ENCODE peak calls at places on chromosome 5, in eight cellular contexts. One of them, this sample, is unnamed.

GRCh38 chr5:62587737-62588136 is 9.1 kb downstream of the LRRC70 start:
- DNase-seq in heart left ventricle: no peak
- DNase-seq in right lobe of liver: peak; percentile 58
- DNase-seq in HepG2: peak; percentile 12
- DNase-seq in uterus: no peak
- DNase-seq in gastrocnemius medialis: no peak
- DNase-seq in A549: no peak
- DNase-seq in Peyer's patch: no peak
- DNase-seq in this sample: no peak

GRCh38 chr5:82748688-82749091 is 328.5 kb downstream of the TMEM167A start:
- DNase-seq in Peyer's patch: no peak
- DNase-seq in gastrocnemius medialis: no peak
- DNase-seq in A549: no peak
- DNase-seq in right lobe of liver: no peak
- DNase-seq in heart left ventricle: no peak
- DNase-seq in HepG2: no peak
- DNase-seq in uterus: no peak
- DNase-seq in this sample: no peak

GRCh38 chr5:51500-51823 is 40.5 kb upstream of the PLEKHG4B start:
- DNase-seq in heart left ventricle: no peak
- DNase-seq in gastrocnemius medialis: no peak
- DNase-seq in HepG2: no peak
- DNase-seq in Peyer's patch: no peak
- DNase-seq in uterus: no peak
- DNase-seq in A549: no peak
- DNase-seq in right lobe of liver: no peak
- DNase-seq in this sample: no peak

GRCh38 chr5:16656561-16657191 is 39.9 kb upstream of the RETREG1 start:
- DNase-seq in HepG2: no peak
- DNase-seq in gastrocnemius medialis: no peak
- DNase-seq in right lobe of liver: no peak
- DNase-seq in A549: no peak
- DNase-seq in Peyer's patch: no peak
- DNase-seq in uterus: no peak
- DNase-seq in heart left ventricle: no peak
- DNase-seq in this sample: no peak

GRCh38 chr5:169374761-169375160 is 73.8 kb upstream of the SLIT3 start:
- DNase-seq in gastrocnemius medialis: no peak
- DNase-seq in right lobe of liver: no peak
- DNase-seq in Peyer's patch: no peak
- DNase-seq in HepG2: no peak
- DNase-seq in heart left ventricle: no peak
- DNase-seq in uterus: no peak
- DNase-seq in A549: peak; percentile 6
- DNase-seq in this sample: no peak

GRCh38 chr5:84438456-84438855 is 53.8 kb upstream of the EDIL3 start:
- DNase-seq in HepG2: no peak
- DNase-seq in uterus: no peak
- DNase-seq in heart left ventricle: no peak
- DNase-seq in gastrocnemius medialis: no peak
- DNase-seq in right lobe of liver: no peak
- DNase-seq in Peyer's patch: no peak
- DNase-seq in A549: no peak
- DNase-seq in this sample: no peak

GRCh38 chr5:74042559-74043357 is 416.8 kb downstream of the ARHGEF28 start:
- DNase-seq in heart left ventricle: no peak
- DNase-seq in Peyer's patch: no peak
- DNase-seq in right lobe of liver: no peak
- DNase-seq in HepG2: no peak
- DNase-seq in gastrocnemius medialis: no peak
- DNase-seq in A549: peak; percentile 50
- DNase-seq in uterus: no peak
- DNase-seq in this sample: peak; percentile 59

GRCh38 chr5:98614341-98614740 is 159.1 kb upstream of the RGMB start:
- DNase-seq in Peyer's patch: no peak
- DNase-seq in A549: no peak
- DNase-seq in right lobe of liver: no peak
- DNase-seq in HepG2: no peak
- DNase-seq in uterus: no peak
- DNase-seq in gastrocnemius medialis: no peak
- DNase-seq in heart left ventricle: no peak
- DNase-seq in this sample: no peak

GRCh38 chr5:69416180-69416579 is 1.3 kb downstream of the MARVELD2 start:
- DNase-seq in Peyer's patch: no peak
- DNase-seq in A549: no peak
- DNase-seq in HepG2: no peak
- DNase-seq in heart left ventricle: no peak
- DNase-seq in gastrocnemius medialis: no peak
- DNase-seq in uterus: no peak
- DNase-seq in right lobe of liver: no peak
- DNase-seq in this sample: no peak

GRCh38 chr5:50694027-50694590 is 27.7 kb downstream of the PARP8 start:
- DNase-seq in Peyer's patch: no peak
- DNase-seq in HepG2: no peak
- DNase-seq in A549: no peak
- DNase-seq in gastrocnemius medialis: no peak
- DNase-seq in right lobe of liver: no peak
- DNase-seq in uterus: no peak
- DNase-seq in heart left ventricle: no peak
- DNase-seq in this sample: no peak

GRCh38 chr5:134446938-134447337 is 35.3 kb upstream of the CDKN2AIPNL start:
- DNase-seq in gastrocnemius medialis: peak; percentile 9
- DNase-seq in A549: no peak
- DNase-seq in right lobe of liver: no peak
- DNase-seq in heart left ventricle: no peak
- DNase-seq in HepG2: no peak
- DNase-seq in uterus: no peak
- DNase-seq in Peyer's patch: peak; percentile 65
- DNase-seq in this sample: no peak

GRCh38 chr5:40383719-40384651 is 295.7 kb upstream of the PTGER4 start:
- DNase-seq in Peyer's patch: no peak
- DNase-seq in heart left ventricle: no peak
- DNase-seq in gastrocnemius medialis: no peak
- DNase-seq in A549: peak; percentile 23
- DNase-seq in uterus: no peak
- DNase-seq in right lobe of liver: no peak
- DNase-seq in HepG2: no peak
- DNase-seq in this sample: no peak

GRCh38 chr5:65480306-65480865 is 1.3 kb downstream of the ADAMTS6 start:
- DNase-seq in gastrocnemius medialis: peak; percentile 60
- DNase-seq in right lobe of liver: peak; percentile 90
- DNase-seq in heart left ventricle: peak; percentile 81
- DNase-seq in Peyer's patch: peak; percentile 60
- DNase-seq in uterus: peak; percentile 84
- DNase-seq in A549: peak; percentile 30
- DNase-seq in HepG2: peak; percentile 73
- DNase-seq in this sample: no peak

GRCh38 chr5:150061538-150061995 is 24.8 kb downstream of the CSF1R start:
- DNase-seq in right lobe of liver: no peak
- DNase-seq in gastrocnemius medialis: no peak
- DNase-seq in Peyer's patch: peak; percentile 22
- DNase-seq in HepG2: no peak
- DNase-seq in heart left ventricle: no peak
- DNase-seq in A549: no peak
- DNase-seq in uterus: no peak
- DNase-seq in this sample: no peak

GRCh38 chr5:109485030-109485429 is 75.3 kb upstream of the PJA2 start:
- DNase-seq in right lobe of liver: peak; percentile 94
- DNase-seq in Peyer's patch: peak; percentile 71
- DNase-seq in heart left ventricle: peak; percentile 70
- DNase-seq in A549: no peak
- DNase-seq in gastrocnemius medialis: peak; percentile 44
- DNase-seq in HepG2: peak; percentile 92
- DNase-seq in uterus: peak; percentile 34
- DNase-seq in this sample: no peak

GRCh38 chr5:9398227-9398626 is 147.6 kb downstream of the SEMA5A start:
- DNase-seq in right lobe of liver: no peak
- DNase-seq in uterus: no peak
- DNase-seq in heart left ventricle: no peak
- DNase-seq in HepG2: no peak
- DNase-seq in gastrocnemius medialis: no peak
- DNase-seq in A549: no peak
- DNase-seq in Peyer's patch: no peak
- DNase-seq in this sample: no peak

GRCh38 chr5:109900911-109901627 is 211.3 kb downstream of the MAN2A1 start:
- DNase-seq in A549: peak; percentile 1
- DNase-seq in uterus: no peak
- DNase-seq in Peyer's patch: no peak
- DNase-seq in HepG2: peak; percentile 97
- DNase-seq in heart left ventricle: no peak
- DNase-seq in gastrocnemius medialis: no peak
- DNase-seq in right lobe of liver: peak; percentile 55
- DNase-seq in this sample: no peak

GRCh38 chr5:115524199-115524598 is 20.4 kb downstream of the FEM1C start:
- DNase-seq in uterus: no peak
- DNase-seq in gastrocnemius medialis: no peak
- DNase-seq in Peyer's patch: no peak
- DNase-seq in right lobe of liver: no peak
- DNase-seq in heart left ventricle: no peak
- DNase-seq in A549: no peak
- DNase-seq in HepG2: no peak
- DNase-seq in this sample: no peak

DNA sequence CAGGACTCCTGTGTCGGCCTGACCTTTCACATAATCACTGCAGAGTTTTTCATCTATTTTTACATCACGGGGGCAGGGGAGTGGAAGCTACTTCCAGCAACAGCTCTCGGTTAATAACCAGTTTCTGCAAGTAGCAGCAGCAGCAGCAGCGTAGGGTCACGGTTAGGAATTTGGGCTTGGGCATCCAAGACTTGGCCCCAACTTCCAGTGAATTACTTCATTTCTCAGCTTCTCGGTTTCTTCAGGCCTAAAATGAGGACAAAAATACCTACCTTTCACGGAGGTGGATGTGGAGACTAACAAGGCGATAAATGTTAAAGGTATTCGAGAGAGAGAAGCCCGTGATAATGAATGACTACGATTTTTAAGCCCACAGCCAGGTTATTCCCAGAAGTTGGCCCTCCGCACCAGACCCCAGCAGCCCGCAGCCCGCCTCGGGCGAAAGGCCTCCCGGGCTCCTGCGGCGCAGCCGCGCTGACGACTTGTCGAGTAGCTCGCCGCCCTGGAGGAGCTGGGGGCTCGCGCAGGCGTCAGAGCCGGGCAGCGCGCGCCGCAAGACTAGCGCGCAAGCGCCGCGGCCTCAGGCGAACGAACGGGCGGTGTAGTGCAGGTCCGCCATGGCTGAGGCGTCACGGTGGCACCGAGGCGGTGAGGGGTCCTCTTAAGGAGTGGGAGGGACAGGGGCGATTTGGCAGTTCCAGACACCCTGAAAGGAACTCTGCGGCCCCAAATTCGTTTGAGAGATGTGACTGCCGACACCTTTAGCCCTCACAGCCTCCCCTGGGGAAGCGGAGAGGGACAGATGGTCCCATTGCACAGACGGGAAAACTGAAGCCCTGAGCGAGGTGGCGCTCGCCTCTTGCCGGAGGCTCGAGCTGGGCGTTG is at the start of gene PKD2L2:
- DNase-seq in Peyer's patch: peak; percentile 66
- DNase-seq in right lobe of liver: peak; percentile 64
- DNase-seq in gastrocnemius medialis: peak; percentile 82
- DNase-seq in HepG2: no peak
- DNase-seq in A549: peak; percentile 82
- DNase-seq in uterus: peak; percentile 69
- DNase-seq in heart left ventricle: peak; percentile 94
- DNase-seq in this sample: peak; percentile 67
- TF ChIP-seq POLR2A in Peyer's patch: peak; percentile 27
- TF ChIP-seq POLR2A in right lobe of liver: peak; percentile 40
- TF ChIP-seq POLR2A in gastrocnemius medialis: peak; percentile 50
- TF ChIP-seq POLR2A in HepG2: no peak
- TF ChIP-seq POLR2A in A549: peak; percentile 61
- TF ChIP-seq POLR2A in uterus: peak; percentile 42
- TF ChIP-seq POLR2A in heart left ventricle: peak; percentile 44
- TF ChIP-seq POLR2A in this sample: peak; percentile 88

GRCh38 chr5:146667633-146668032 is 151.6 kb upstream of the GPR151 start:
- DNase-seq in A549: no peak
- DNase-seq in HepG2: no peak
- DNase-seq in right lobe of liver: no peak
- DNase-seq in uterus: peak; percentile 38
- DNase-seq in Peyer's patch: no peak
- DNase-seq in heart left ventricle: no peak
- DNase-seq in gastrocnemius medialis: no peak
- DNase-seq in this sample: peak; percentile 36

GRCh38 chr5:146675700-146676099 is 159.7 kb upstream of the GPR151 start:
- DNase-seq in heart left ventricle: no peak
- DNase-seq in A549: no peak
- DNase-seq in uterus: no peak
- DNase-seq in HepG2: no peak
- DNase-seq in Peyer's patch: no peak
- DNase-seq in gastrocnemius medialis: no peak
- DNase-seq in right lobe of liver: no peak
- DNase-seq in this sample: no peak

GRCh38 chr5:146671561-146671960 is 155.6 kb upstream of the GPR151 start:
- DNase-seq in gastrocnemius medialis: no peak
- DNase-seq in HepG2: no peak
- DNase-seq in heart left ventricle: no peak
- DNase-seq in Peyer's patch: no peak
- DNase-seq in A549: no peak
- DNase-seq in right lobe of liver: no peak
- DNase-seq in uterus: no peak
- DNase-seq in this sample: no peak
- TF ChIP-seq POLR2A in gastrocnemius medialis: no peak
- TF ChIP-seq POLR2A in HepG2: no peak
- TF ChIP-seq POLR2A in heart left ventricle: no peak
- TF ChIP-seq POLR2A in Peyer's patch: no peak
- TF ChIP-seq POLR2A in A549: no peak
- TF ChIP-seq POLR2A in right lobe of liver: no peak
- TF ChIP-seq POLR2A in uterus: no peak
- TF ChIP-seq POLR2A in this sample: no peak

GRCh38 chr5:144087576-144087975 is 82.9 kb downstream of the YIPF5 start:
- DNase-seq in right lobe of liver: no peak
- DNase-seq in heart left ventricle: no peak
- DNase-seq in gastrocnemius medialis: no peak
- DNase-seq in uterus: no peak
- DNase-seq in A549: no peak
- DNase-seq in HepG2: no peak
- DNase-seq in Peyer's patch: no peak
- DNase-seq in this sample: no peak
- TF ChIP-seq POLR2A in right lobe of liver: no peak
- TF ChIP-seq POLR2A in heart left ventricle: no peak
- TF ChIP-seq POLR2A in gastrocnemius medialis: no peak
- TF ChIP-seq POLR2A in uterus: no peak
- TF ChIP-seq POLR2A in A549: no peak
- TF ChIP-seq POLR2A in HepG2: no peak
- TF ChIP-seq POLR2A in Peyer's patch: no peak
- TF ChIP-seq POLR2A in this sample: no peak

DNA sequence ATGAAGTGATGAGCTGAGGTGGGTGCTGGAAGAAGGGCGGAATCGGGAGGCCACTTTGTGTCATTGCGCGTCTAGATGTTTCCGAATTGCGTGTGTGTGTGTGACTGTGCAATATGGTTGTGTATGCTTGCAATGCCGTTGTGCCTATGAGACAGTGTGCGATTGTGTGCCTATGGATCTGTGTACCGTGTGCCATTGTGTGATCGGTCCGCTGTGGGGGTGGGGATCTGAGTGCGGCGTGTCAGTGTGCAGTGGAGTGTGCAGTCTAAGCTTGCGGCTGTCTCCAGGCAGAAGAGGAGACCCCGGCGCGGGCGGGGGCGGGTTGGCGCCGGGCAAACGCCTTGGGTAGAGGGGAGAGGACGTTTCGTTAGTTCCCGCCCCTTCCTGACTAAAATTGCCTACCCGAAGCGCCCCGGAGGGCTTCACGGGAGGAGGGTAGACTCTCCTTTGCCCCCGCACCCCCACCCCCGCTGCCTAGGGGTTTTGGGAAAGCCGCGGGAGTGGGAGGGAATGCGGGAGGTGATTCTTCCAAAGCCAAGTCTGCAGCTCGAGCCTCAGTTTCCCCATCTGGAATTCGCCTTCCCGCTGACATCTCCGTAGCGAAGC is 24.2 kb downstream of the PCDHGC5 start:
- DNase-seq in A549: no peak
- DNase-seq in right lobe of liver: no peak
- DNase-seq in gastrocnemius medialis: peak; percentile 40
- DNase-seq in Peyer's patch: no peak
- DNase-seq in HepG2: no peak
- DNase-seq in heart left ventricle: peak; percentile 66
- DNase-seq in uterus: no peak
- DNase-seq in this sample: no peak
- TF ChIP-seq POLR2A in A549: no peak
- TF ChIP-seq POLR2A in right lobe of liver: no peak
- TF ChIP-seq POLR2A in gastrocnemius medialis: no peak
- TF ChIP-seq POLR2A in Peyer's patch: no peak
- TF ChIP-seq POLR2A in HepG2: no peak
- TF ChIP-seq POLR2A in heart left ventricle: no peak
- TF ChIP-seq POLR2A in uterus: peak; percentile 17
- TF ChIP-seq POLR2A in this sample: no peak

This sample was measured in H54.